ENCODE peak calls at places on chromosomes 13 and 19, in five cellular contexts. D, Q, A, U and S are unnamed samples.

GRCh38 chr13:99043700-99044300 is 65.9 kb upstream of the DOCK9 start:
- DNase-seq in Q (no peak), A (no peak), U (no peak), D (no peak), S (no peak)

GRCh38 chr19:435056-435706 is 25.7 kb downstream of the SHC2 start:
- DNase-seq in Q (no peak), A (no peak), D (no peak), U (no peak), S (no peak)

GRCh38 chr19:49997709-49998108 is 27.5 kb downstream of the VRK3 start:
- DNase-seq in D (no peak), U (peak; percentile 19), A (no peak), Q (no peak), S (no peak)

GRCh38 chr13:94705081-94705751 is 7.1 kb downstream of the SOX21 start:
- DNase-seq in A (no peak), Q (no peak), D (no peak), U (no peak), S (no peak)

GRCh38 chr19:32646556-32646955 is 28.4 kb downstream of the ANKRD27 start:
- DNase-seq in D (no peak), A (no peak), Q (no peak), U (no peak), S (no peak)

GRCh38 chr13:60164490-60164889 is 762 bp upstream of the DIAPH3 start:
- DNase-seq in Q (no peak), D (no peak), U (no peak), A (no peak), S (no peak)

GRCh38 chr13:46712524-46712923 is 84.4 kb downstream of the ESD start:
- DNase-seq in D (no peak), Q (no peak), A (no peak), U (no peak), S (no peak)

GRCh38 chr13:44822291-44822690 is 167.0 kb downstream of the NUFIP1 start:
- DNase-seq in D (no peak), Q (no peak), U (no peak), A (no peak), S (no peak)

GRCh38 chr19:638901-639250 is 803 bp upstream of the FGF22 start:
- DNase-seq in Q (no peak), A (no peak), D (no peak), U (no peak), S (no peak)

GRCh38 chr13:112465251-112466131 is 89.3 kb downstream of the SPACA7 start:
- DNase-seq in D (no peak), U (no peak), A (no peak), Q (no peak), S (no peak)

GRCh38 chr13:58247080-58247479 is 615.5 kb downstream of the PCDH17 start:
- DNase-seq in Q (no peak), U (no peak), D (no peak), A (no peak), S (no peak)